ENCODE peak calls at places on chromosomes 11 and 22, in eight cellular contexts. One of them, this sample, is unnamed.

GRCh38 chr11:77191823-77192495 is 63.9 kb downstream of the MYO7A start:
- DNase-seq in IMR-90: peak
- DNase-seq in H1: peak
- DNase-seq in GM12878: no peak
- DNase-seq in SK-N-SH: peak
- DNase-seq in HepG2: peak
- DNase-seq in A549: peak
- DNase-seq in K562: peak
- DNase-seq in this sample: peak

GRCh38 chr11:115493488-115493887 is 10.7 kb downstream of the CADM1 start:
- DNase-seq in K562: no peak
- DNase-seq in SK-N-SH: no peak
- DNase-seq in HepG2: no peak
- DNase-seq in GM12878: no peak
- DNase-seq in H1: no peak
- DNase-seq in A549: no peak
- DNase-seq in IMR-90: no peak
- DNase-seq in this sample: no peak

GRCh38 chr11:116911981-116912734 is 74.7 kb upstream of the APOA1 start:
- DNase-seq in HepG2: no peak
- DNase-seq in H1: no peak
- DNase-seq in A549: no peak
- DNase-seq in SK-N-SH: no peak
- DNase-seq in IMR-90: no peak
- DNase-seq in GM12878: no peak
- DNase-seq in K562: no peak
- DNase-seq in this sample: no peak

GRCh38 chr11:46036969-46037368 is 84.3 kb downstream of the PHF21A start:
- DNase-seq in A549: no peak
- DNase-seq in SK-N-SH: no peak
- DNase-seq in K562: no peak
- DNase-seq in HepG2: no peak
- DNase-seq in IMR-90: peak
- DNase-seq in H1: no peak
- DNase-seq in GM12878: no peak
- DNase-seq in this sample: no peak

GRCh38 chr11:36746886-36747710 is 149.1 kb upstream of the RAG2 start:
- DNase-seq in HepG2: peak
- DNase-seq in H1: peak
- DNase-seq in SK-N-SH: peak
- DNase-seq in IMR-90: peak
- DNase-seq in GM12878: peak
- DNase-seq in K562: peak
- DNase-seq in A549: peak
- DNase-seq in this sample: peak

GRCh38 chr11:108324587-108324986 is 101.7 kb downstream of the ATM start:
- DNase-seq in H1: no peak
- DNase-seq in A549: no peak
- DNase-seq in SK-N-SH: no peak
- DNase-seq in GM12878: no peak
- DNase-seq in HepG2: no peak
- DNase-seq in IMR-90: peak
- DNase-seq in K562: no peak
- DNase-seq in this sample: no peak

GRCh38 chr22:22550789-22551434 is 8.2 kb downstream of the PRAME start:
- DNase-seq in K562: peak
- DNase-seq in GM12878: no peak
- DNase-seq in HepG2: no peak
- DNase-seq in A549: no peak
- DNase-seq in H1: no peak
- DNase-seq in SK-N-SH: no peak
- DNase-seq in IMR-90: no peak
- DNase-seq in this sample: no peak

GRCh38 chr22:37805878-37806277 is 1.9 kb upstream of the GCAT start:
- DNase-seq in GM12878: no peak
- DNase-seq in H1: no peak
- DNase-seq in HepG2: no peak
- DNase-seq in A549: no peak
- DNase-seq in K562: no peak
- DNase-seq in SK-N-SH: no peak
- DNase-seq in IMR-90: no peak
- DNase-seq in this sample: no peak

GRCh38 chr11:118042791-118043190 is 34.1 kb upstream of the TMPRSS4 start:
- DNase-seq in K562: no peak
- DNase-seq in SK-N-SH: no peak
- DNase-seq in H1: no peak
- DNase-seq in A549: no peak
- DNase-seq in IMR-90: no peak
- DNase-seq in GM12878: no peak
- DNase-seq in HepG2: no peak
- DNase-seq in this sample: no peak

GRCh38 chr11:65415499-65416340 is 6.9 kb upstream of the NEAT1 start:
- DNase-seq in SK-N-SH: peak
- DNase-seq in HepG2: peak
- DNase-seq in IMR-90: no peak
- DNase-seq in A549: no peak
- DNase-seq in GM12878: no peak
- DNase-seq in H1: no peak
- DNase-seq in K562: no peak
- DNase-seq in this sample: no peak

GRCh38 chr22:19290400-19291217 is 910 bp downstream of the CLTCL1 start:
- DNase-seq in H1: no peak
- DNase-seq in IMR-90: no peak
- DNase-seq in GM12878: no peak
- DNase-seq in HepG2: peak
- DNase-seq in A549: no peak
- DNase-seq in SK-N-SH: no peak
- DNase-seq in K562: peak
- DNase-seq in this sample: no peak

GRCh38 chr11:102620858-102621561 is 4.1 kb downstream of the MMP20 start:
- DNase-seq in K562: no peak
- DNase-seq in H1: no peak
- DNase-seq in GM12878: no peak
- DNase-seq in IMR-90: peak
- DNase-seq in SK-N-SH: no peak
- DNase-seq in A549: no peak
- DNase-seq in HepG2: no peak
- DNase-seq in this sample: no peak

GRCh38 chr11:100876826-100877545 is 189.9 kb downstream of the ARHGAP42 start:
- DNase-seq in IMR-90: peak
- DNase-seq in SK-N-SH: no peak
- DNase-seq in GM12878: no peak
- DNase-seq in A549: no peak
- DNase-seq in HepG2: no peak
- DNase-seq in H1: peak
- DNase-seq in K562: no peak
- DNase-seq in this sample: no peak

GRCh38 chr11:117511981-117512448 is 184.4 kb downstream of the CEP164 start:
- DNase-seq in H1: no peak
- DNase-seq in SK-N-SH: peak
- DNase-seq in IMR-90: no peak
- DNase-seq in A549: no peak
- DNase-seq in K562: no peak
- DNase-seq in HepG2: peak
- DNase-seq in GM12878: no peak
- DNase-seq in this sample: no peak

GRCh38 chr11:64041846-64042245 is 6.1 kb downstream of the FLRT1 start:
- DNase-seq in A549: no peak
- DNase-seq in IMR-90: no peak
- DNase-seq in HepG2: no peak
- DNase-seq in SK-N-SH: no peak
- DNase-seq in H1: no peak
- DNase-seq in K562: no peak
- DNase-seq in GM12878: no peak
- DNase-seq in this sample: no peak

GRCh38 chr11:13053255-13053917 is 44.3 kb downstream of the RASSF10 start:
- DNase-seq in HepG2: no peak
- DNase-seq in GM12878: no peak
- DNase-seq in K562: no peak
- DNase-seq in A549: peak
- DNase-seq in IMR-90: no peak
- DNase-seq in SK-N-SH: no peak
- DNase-seq in H1: no peak
- DNase-seq in this sample: no peak

GRCh38 chr22:19271856-19272535 is 19.5 kb downstream of the CLTCL1 start:
- DNase-seq in HepG2: peak
- DNase-seq in IMR-90: peak
- DNase-seq in SK-N-SH: no peak
- DNase-seq in GM12878: no peak
- DNase-seq in A549: peak
- DNase-seq in K562: peak
- DNase-seq in H1: no peak
- DNase-seq in this sample: no peak

GRCh38 chr22:25490869-25491268 is 73.6 kb upstream of the GRK3 start:
- DNase-seq in SK-N-SH: no peak
- DNase-seq in HepG2: no peak
- DNase-seq in IMR-90: no peak
- DNase-seq in GM12878: no peak
- DNase-seq in A549: no peak
- DNase-seq in H1: no peak
- DNase-seq in K562: no peak
- DNase-seq in this sample: no peak

GRCh38 chr11:61071208-61071681 is 31.0 kb upstream of the CD5 start:
- DNase-seq in HepG2: no peak
- DNase-seq in SK-N-SH: no peak
- DNase-seq in K562: no peak
- DNase-seq in IMR-90: no peak
- DNase-seq in A549: no peak
- DNase-seq in H1: no peak
- DNase-seq in GM12878: no peak
- DNase-seq in this sample: no peak

GRCh38 chr11:135033545-135033944 is 621.5 kb upstream of the B3GAT1 start:
- DNase-seq in H1: peak
- DNase-seq in HepG2: peak
- DNase-seq in GM12878: no peak
- DNase-seq in SK-N-SH: peak
- DNase-seq in A549: no peak
- DNase-seq in K562: no peak
- DNase-seq in IMR-90: no peak
- DNase-seq in this sample: no peak

GRCh38 chr11:132821027-132821426 is 711.3 kb downstream of the OPCML start:
- DNase-seq in A549: no peak
- DNase-seq in GM12878: no peak
- DNase-seq in H1: peak
- DNase-seq in HepG2: no peak
- DNase-seq in K562: no peak
- DNase-seq in SK-N-SH: peak
- DNase-seq in IMR-90: peak
- DNase-seq in this sample: no peak

GRCh38 chr11:128616158-128616557 is 28.8 kb upstream of the ETS1 start:
- DNase-seq in GM12878: no peak
- DNase-seq in IMR-90: no peak
- DNase-seq in SK-N-SH: peak
- DNase-seq in H1: no peak
- DNase-seq in A549: no peak
- DNase-seq in HepG2: no peak
- DNase-seq in K562: no peak
- DNase-seq in this sample: no peak
- TF ChIP-seq RAD21 in GM12878: no peak
- TF ChIP-seq RAD21 in IMR-90: no peak
- TF ChIP-seq RAD21 in SK-N-SH: peak
- TF ChIP-seq RAD21 in H1: no peak
- TF ChIP-seq RAD21 in A549: no peak
- TF ChIP-seq RAD21 in HepG2: no peak
- TF ChIP-seq RAD21 in K562: no peak
- TF ChIP-seq RAD21 in this sample: no peak

DNA sequence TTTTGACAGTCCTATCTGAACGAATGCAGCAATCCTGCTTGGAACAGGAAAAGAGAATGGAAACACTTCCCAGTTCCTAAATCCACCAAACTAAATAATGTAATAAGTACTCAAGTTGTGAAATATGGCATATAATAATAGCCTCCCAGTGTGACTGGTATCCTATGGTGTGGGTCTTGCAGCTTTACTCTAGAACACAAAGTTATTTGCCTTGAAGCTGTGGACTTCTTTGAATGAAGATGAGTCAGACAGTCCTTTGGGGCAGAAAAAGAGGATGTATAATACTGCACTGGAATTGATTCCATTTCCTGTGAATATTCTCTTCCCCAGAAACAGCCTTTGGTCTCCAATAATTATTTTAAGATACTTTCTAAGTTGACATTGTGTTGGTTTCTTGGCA is 887.0 kb downstream of the KCNA4 start:
- DNase-seq in H1: no peak
- DNase-seq in K562: no peak
- DNase-seq in HepG2: no peak
- DNase-seq in SK-N-SH: no peak
- DNase-seq in GM12878: no peak
- DNase-seq in A549: no peak
- DNase-seq in IMR-90: peak
- DNase-seq in this sample: no peak
- TF ChIP-seq RAD21 in H1: no peak
- TF ChIP-seq RAD21 in K562: no peak
- TF ChIP-seq RAD21 in HepG2: no peak
- TF ChIP-seq RAD21 in SK-N-SH: no peak
- TF ChIP-seq RAD21 in GM12878: no peak
- TF ChIP-seq RAD21 in A549: no peak
- TF ChIP-seq RAD21 in IMR-90: no peak
- TF ChIP-seq RAD21 in this sample: no peak

DNA sequence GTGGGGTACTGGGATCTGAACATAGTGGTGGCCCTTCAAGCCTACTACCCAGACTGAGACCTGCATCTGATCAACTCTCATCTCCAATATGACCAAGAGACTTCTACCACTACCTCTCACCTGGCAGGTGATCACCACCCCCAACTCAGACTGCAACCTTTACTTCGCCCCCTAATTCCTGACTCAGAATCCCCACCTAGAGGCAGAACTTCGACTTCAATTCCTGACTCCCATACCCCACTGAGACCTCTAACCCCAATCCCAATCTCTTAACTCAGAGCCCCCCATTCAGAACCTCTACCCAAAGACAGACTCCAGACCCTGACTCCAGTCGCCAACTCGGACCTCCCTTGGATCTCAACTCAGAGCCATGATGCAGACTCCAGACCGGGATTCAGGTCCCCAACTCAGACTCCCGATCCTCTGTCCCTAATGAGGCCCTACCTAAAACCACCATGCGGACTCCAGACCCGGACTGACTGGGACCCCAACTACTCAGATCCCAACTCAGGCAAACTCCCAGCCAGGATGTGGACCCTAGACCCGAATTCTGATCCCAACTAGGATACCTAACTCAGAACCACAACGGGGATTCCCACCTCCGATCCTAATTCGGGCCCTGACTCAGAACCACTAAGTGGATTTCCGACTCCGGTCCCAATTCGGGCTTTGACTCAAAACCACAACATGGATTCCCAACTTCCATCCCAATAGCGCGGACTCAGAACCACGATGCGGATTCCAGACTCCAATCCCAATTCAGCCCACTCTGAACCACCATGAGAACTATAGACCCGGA is 1.2 kb downstream of the KCNQ1OT1 start:
- DNase-seq in IMR-90: no peak
- DNase-seq in A549: no peak
- DNase-seq in HepG2: no peak
- DNase-seq in GM12878: no peak
- DNase-seq in SK-N-SH: no peak
- DNase-seq in H1: no peak
- DNase-seq in K562: no peak
- DNase-seq in this sample: no peak
- TF ChIP-seq RAD21 in IMR-90: no peak
- TF ChIP-seq RAD21 in A549: peak
- TF ChIP-seq RAD21 in HepG2: no peak
- TF ChIP-seq RAD21 in GM12878: no peak
- TF ChIP-seq RAD21 in SK-N-SH: no peak
- TF ChIP-seq RAD21 in H1: peak
- TF ChIP-seq RAD21 in K562: no peak
- TF ChIP-seq RAD21 in this sample: no peak

GRCh38 chr22:17867160-17867785 is 93.0 kb upstream of the BID start:
- DNase-seq in GM12878: no peak
- DNase-seq in A549: no peak
- DNase-seq in IMR-90: no peak
- DNase-seq in HepG2: no peak
- DNase-seq in H1: no peak
- DNase-seq in SK-N-SH: peak
- DNase-seq in K562: peak
- DNase-seq in this sample: no peak
- TF ChIP-seq RAD21 in GM12878: no peak
- TF ChIP-seq RAD21 in A549: no peak
- TF ChIP-seq RAD21 in IMR-90: no peak
- TF ChIP-seq RAD21 in HepG2: no peak
- TF ChIP-seq RAD21 in H1: no peak
- TF ChIP-seq RAD21 in SK-N-SH: no peak
- TF ChIP-seq RAD21 in K562: no peak
- TF ChIP-seq RAD21 in this sample: no peak

This sample was measured in HCT116.